ENCODE peak calls at places on chromosomes 1 and 21, in seven cellular contexts. V is OCI-LY7, A is H1, T is sigmoid colon, K is uterus, G is left ventricle myocardium inferior, X is colonic mucosa. S is an unnamed sample.

GRCh38 chr21:44778094-44778493 is 23.5 kb downstream of the UBE2G2 start:
- DNase-seq in X (no peak), K (no peak), G (no peak), V (peak), A (no peak), T (no peak), S (no peak)

GRCh38 chr1:95223110-95223509 is 10.9 kb upstream of the RWDD3 start:
- DNase-seq in A (no peak), X (no peak), V (no peak), G (no peak), K (no peak), T (no peak), S (no peak)

GRCh38 chr1:8047112-8047511 is 21.0 kb upstream of the ERRFI1 start:
- DNase-seq in X (no peak), A (no peak), K (no peak), G (no peak), T (no peak), V (no peak), S (peak)

GRCh38 chr21:36499578-36500471 is 19.9 kb upstream of the CLDN14 start:
- DNase-seq in X (peak), K (no peak), V (no peak), A (no peak), T (no peak), G (peak), S (no peak)

GRCh38 chr1:56396524-56397067 is 182.8 kb downstream of the PLPP3 start:
- DNase-seq in K (no peak), X (no peak), G (no peak), V (no peak), T (no peak), A (no peak), S (peak)

GRCh38 chr1:45326627-45327591 is at the start of gene HPDL:
- DNase-seq in K (peak), V (peak), T (peak), A (peak), G (peak), X (peak), S (peak)

GRCh38 chr1:38697387-38697786 is 162.2 kb downstream of the RRAGC start:
- DNase-seq in K (no peak), V (no peak), X (no peak), G (no peak), T (no peak), A (no peak), S (no peak)

GRCh38 chr1:54804471-54805132 is 3.5 kb upstream of the TTC22 start:
- DNase-seq in X (peak), V (no peak), K (no peak), T (peak), A (no peak), G (no peak), S (no peak)

GRCh38 chr1:32755810-32756159 is 53.2 kb upstream of the SYNC start:
- DNase-seq in A (no peak), T (no peak), V (no peak), X (no peak), K (no peak), G (no peak), S (no peak)

GRCh38 chr1:224333939-224334701 is 4.1 kb upstream of the NVL start:
- DNase-seq in V (no peak), G (no peak), T (no peak), K (no peak), A (no peak), X (no peak), S (no peak)

GRCh38 chr1:44616991-44617702 is 57.1 kb downstream of the TMEM53 start:
- DNase-seq in V (no peak), K (peak), T (peak), A (peak), G (no peak), X (no peak), S (peak)

GRCh38 chr1:226691257-226691656 is 47.8 kb downstream of the ITPKB start:
- DNase-seq in X (no peak), A (no peak), T (no peak), G (no peak), K (peak), V (peak), S (no peak)

GRCh38 chr1:158246650-158247049 is 7.6 kb upstream of the CD1A start:
- DNase-seq in A (no peak), G (no peak), K (no peak), V (peak), T (no peak), X (no peak), S (peak)

GRCh38 chr1:227919916-227920315 is 27.8 kb downstream of the WNT9A start:
- DNase-seq in G (no peak), V (no peak), X (no peak), K (no peak), A (no peak), T (no peak), S (no peak)

GRCh38 chr1:53586765-53587164 is 127.6 kb downstream of the DMRTB1 start:
- DNase-seq in V (no peak), G (no peak), K (no peak), A (no peak), T (peak), X (no peak), S (no peak)

GRCh38 chr1:145805057-145805456 is 18.8 kb downstream of the RNF115 start:
- DNase-seq in V (no peak), K (no peak), T (no peak), A (no peak), G (no peak), X (no peak), S (no peak)

GRCh38 chr1:225509770-225510169 is 81.9 kb upstream of the LBR start:
- DNase-seq in A (no peak), V (no peak), G (no peak), K (no peak), X (no peak), T (no peak), S (no peak)

GRCh38 chr1:227886993-227887696 is 60.6 kb downstream of the WNT9A start:
- DNase-seq in T (peak), X (peak), G (peak), V (no peak), A (peak), K (peak), S (no peak)

GRCh38 chr1:84541679-84542078 is 32.6 kb downstream of the CTBS start:
- DNase-seq in V (peak), G (no peak), K (no peak), T (no peak), X (no peak), A (no peak), S (no peak)

GRCh38 chr1:5901150-5901549 is 91.1 kb downstream of the NPHP4 start:
- DNase-seq in K (no peak), T (no peak), V (no peak), A (no peak), X (no peak), G (no peak), S (no peak)

GRCh38 chr1:201164645-201165044 is 10.4 kb upstream of the TMEM9 start:
- DNase-seq in K (no peak), X (no peak), V (no peak), A (no peak), T (no peak), G (no peak), S (no peak)

GRCh38 chr1:24745711-24746582 is 700 bp downstream of the CLIC4 start:
- DNase-seq in G (peak), K (peak), X (peak), T (peak), A (no peak), V (peak), S (peak)

GRCh38 chr1:78171736-78172590 is 126.2 kb downstream of the GIPC2 start:
- DNase-seq in G (no peak), A (no peak), K (no peak), V (no peak), X (no peak), T (no peak), S (no peak)

GRCh38 chr1:109730666-109731065 is 10.2 kb downstream of the GSTM3 start:
- DNase-seq in T (no peak), G (no peak), V (no peak), K (no peak), X (no peak), A (no peak), S (no peak)

GRCh38 chr1:4603317-4604110 is 50.9 kb upstream of the AJAP1 start:
- DNase-seq in T (peak), K (no peak), V (no peak), X (no peak), A (no peak), G (no peak), S (no peak)

GRCh38 chr21:41970751-41971653 is 17.2 kb upstream of the C2CD2 start:
- DNase-seq in X (peak), G (no peak), A (peak), K (peak), V (no peak), T (no peak), S (no peak)
- H3K27ac ChIP-seq in X (no peak), G (no peak), A (no peak), K (no peak), V (no peak), T (no peak), S (no peak)

DNA sequence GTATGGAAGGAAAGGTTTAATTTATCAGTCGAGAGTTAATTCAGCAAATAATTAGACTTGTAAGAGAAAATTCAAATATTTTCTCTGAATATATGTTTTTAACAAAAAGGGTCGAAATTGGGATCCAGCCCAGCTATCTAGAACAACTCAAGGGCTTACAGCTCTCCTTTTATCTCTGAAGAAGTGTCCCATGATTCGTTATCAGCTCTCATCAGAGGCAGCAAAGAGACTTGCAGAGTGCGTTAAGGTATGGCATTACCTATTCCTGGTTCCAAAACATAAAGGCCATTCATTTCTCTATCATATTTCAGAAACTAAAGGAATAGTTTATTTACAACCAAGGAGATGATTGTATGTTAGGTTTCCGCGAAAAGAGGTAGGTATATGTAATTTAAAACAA is 9.4 kb downstream of the VPS45 start:
- DNase-seq in K (no peak), X (no peak), A (no peak), T (no peak), V (no peak), G (no peak), S (no peak)
- TF ChIP-seq CTCF in K (no peak), X (no peak), A (no peak), T (no peak), V (no peak), G (no peak), S (no peak)

GRCh38 chr1:1763657-1764621 is 14.3 kb downstream of the NADK start:
- DNase-seq in X (no peak), T (no peak), G (peak), A (no peak), V (no peak), K (no peak), S (no peak)
- H3K27ac ChIP-seq in X (no peak), T (no peak), G (no peak), A (no peak), V (no peak), K (no peak), S (no peak)

DNA sequence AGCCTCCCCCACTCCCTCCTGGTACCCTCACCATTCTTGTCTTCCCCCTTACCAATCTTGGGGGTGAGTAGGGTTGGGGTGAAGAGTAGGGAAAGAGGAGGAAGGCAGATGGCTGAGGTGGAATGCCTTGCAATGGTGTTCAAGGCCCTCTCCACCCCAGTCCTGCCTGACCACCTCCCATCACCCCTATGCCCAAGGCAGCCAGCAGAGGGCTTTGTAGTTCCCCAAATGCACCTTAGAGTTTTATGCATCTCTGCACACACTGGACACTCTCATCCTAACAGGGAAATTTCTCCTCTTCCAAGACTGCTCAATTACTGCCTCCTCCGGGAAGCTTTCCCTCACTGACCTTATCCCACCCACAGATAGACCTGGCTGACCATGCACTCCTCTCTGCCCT is 15.4 kb downstream of the KIF17 start:
- DNase-seq in A (no peak), G (no peak), T (no peak), V (no peak), K (no peak), X (no peak), S (peak)
- TF ChIP-seq CTCF in A (peak), G (peak), T (no peak), V (peak), K (no peak), X (no peak), S (peak)

DNA sequence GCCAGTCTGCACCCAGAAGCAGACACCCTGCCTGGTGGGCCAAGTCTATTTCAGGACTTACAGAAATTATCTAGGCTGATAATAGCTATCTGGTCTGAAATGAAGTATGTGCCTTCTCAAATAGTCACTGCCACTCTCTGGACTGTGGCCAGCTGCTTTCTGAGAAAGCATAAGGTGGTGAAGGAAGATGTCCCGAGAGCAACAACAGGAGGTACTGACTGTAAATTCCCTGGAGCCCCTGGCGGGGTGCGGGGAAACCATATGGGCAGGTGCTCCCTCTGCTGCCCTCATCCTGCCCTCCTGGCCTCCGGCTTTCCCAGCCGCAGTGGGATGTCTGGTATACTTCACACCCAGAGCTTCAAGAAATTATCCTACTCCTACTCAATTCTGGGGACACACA is 86.8 kb downstream of the TGFBR3 start:
- DNase-seq in T (no peak), G (peak), X (no peak), K (no peak), A (no peak), V (no peak), S (no peak)
- H3K27ac ChIP-seq in T (peak), G (peak), X (no peak), K (peak), A (no peak), V (no peak), S (peak)

DNA sequence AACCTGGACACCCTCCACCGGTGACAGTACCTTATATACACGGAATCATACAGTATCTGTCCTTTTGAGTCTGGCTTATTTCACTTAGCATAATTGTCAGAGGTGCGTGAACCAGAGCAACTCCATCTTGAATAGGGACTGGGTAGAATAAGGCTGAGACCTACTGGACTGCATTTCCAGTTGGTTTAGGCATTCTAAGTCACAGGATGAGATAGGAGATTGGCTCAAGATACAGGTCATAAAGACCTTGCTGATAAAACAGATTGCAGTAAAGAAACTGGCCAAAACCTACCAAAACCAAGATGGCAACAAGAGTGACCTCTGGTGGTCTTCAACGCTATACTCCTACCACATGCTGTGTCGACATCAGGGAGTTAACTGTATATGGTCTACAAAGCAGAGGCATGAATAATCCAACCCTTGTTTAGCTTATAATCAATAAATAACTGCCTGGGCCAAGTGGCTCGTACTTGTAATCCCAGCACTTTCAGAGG is 1.4 kb upstream of the FDPS start:
- DNase-seq in X (no peak), A (no peak), K (no peak), T (no peak), V (peak), G (no peak), S (peak)
- TF ChIP-seq CTCF in X (peak), A (peak), K (peak), T (peak), V (peak), G (peak), S (peak)

DNA sequence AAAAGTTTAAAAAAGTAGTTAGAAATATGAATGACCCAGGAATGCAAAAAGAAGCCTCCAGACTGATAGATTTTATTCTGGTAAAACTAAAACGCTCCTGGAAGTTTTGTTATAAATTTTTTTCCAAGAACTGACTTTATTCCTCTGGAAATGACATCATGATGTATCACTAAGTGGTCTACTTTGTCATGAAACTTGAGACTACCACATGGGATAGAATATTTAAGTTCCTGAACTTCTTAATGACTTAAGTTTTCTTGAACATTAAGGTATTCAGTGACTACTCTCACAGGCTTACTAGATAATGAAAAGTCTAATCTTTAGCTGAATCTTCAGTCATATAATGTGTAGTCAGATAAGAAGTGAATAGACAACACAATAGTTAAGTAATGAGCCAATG is 842.2 kb downstream of the USP25 start:
- DNase-seq in T (no peak), K (no peak), G (no peak), X (no peak), A (no peak), V (no peak), S (no peak)
- H3K27ac ChIP-seq in T (no peak), K (peak), G (no peak), X (no peak), A (no peak), V (no peak), S (no peak)

S was measured in cardiac muscle cell.